ENCODE peak calls at places on chromosomes 4 and X, in four cellular contexts. L, M, Z and J are unnamed samples.

GRCh38 chr4:11589676-11590075 is 161.0 kb upstream of the HS3ST1 start:
- DNase-seq in L (peak; percentile 69), M (no peak), Z (peak; percentile 61), J (no peak)

GRCh38 chr4:55491486-55491885 is 55.2 kb downstream of the CLOCK start:
- DNase-seq in L (peak; percentile 76), M (no peak), Z (no peak), J (no peak)

GRCh38 chrX:53190363-53190960 is 34.5 kb downstream of the KDM5C start:
- DNase-seq in L (no peak), M (no peak), Z (peak; percentile 7), J (peak; percentile 53)

GRCh38 chr4:1113311-1114009 is at the start of gene RNF212:
- DNase-seq in L (no peak), M (no peak), Z (no peak), J (peak; percentile 59)

GRCh38 chr4:169136796-169137554 is 126.9 kb upstream of the CBR4 start:
- DNase-seq in L (no peak), M (no peak), Z (no peak), J (no peak)

GRCh38 chr4:183284965-183285364 is 35.1 kb downstream of the CLDN22 start:
- DNase-seq in L (peak; percentile 95), M (no peak), Z (no peak), J (no peak)

GRCh38 chrX:53939127-53939526 is 105.1 kb downstream of the PHF8 start:
- DNase-seq in L (no peak), M (no peak), Z (no peak), J (no peak)

GRCh38 chrX:17860811-17861495 is at the start of gene RAI2:
- DNase-seq in L (no peak), M (peak; percentile 26), Z (peak; percentile 10), J (peak; percentile 27)

GRCh38 chrX:1442016-1442665 is 10.6 kb downstream of the ASMTL start:
- DNase-seq in L (no peak), M (no peak), Z (no peak), J (no peak)

GRCh38 chrX:10818651-10819050 is 198.3 kb upstream of the MID1 start:
- DNase-seq in L (no peak), M (no peak), Z (no peak), J (no peak)

GRCh38 chr4:122584517-122584916 is 36.3 kb downstream of the IL21 start:
- DNase-seq in L (peak; percentile 82), M (no peak), Z (no peak), J (no peak)

GRCh38 chr4:109303141-109303499 is 662 bp upstream of the COL25A1 start:
- DNase-seq in L (no peak), M (no peak), Z (peak; percentile 36), J (peak; percentile 88)

GRCh38 chr4:183354213-183354612 is 32.0 kb upstream of the CLDN24 start:
- DNase-seq in L (no peak), M (no peak), Z (peak; percentile 58), J (no peak)

GRCh38 chr4:101019941-101020401 is 327.4 kb downstream of the PPP3CA start:
- DNase-seq in L (peak; percentile 14), M (no peak), Z (no peak), J (peak; percentile 28)

GRCh38 chr4:27692098-27692679 is 831.5 kb downstream of the STIM2 start:
- DNase-seq in L (peak; percentile 29), M (no peak), Z (peak; percentile 86), J (peak; percentile 83)

GRCh38 chr4:110540606-110541440 is 64.9 kb downstream of the ENPEP start:
- DNase-seq in L (peak; percentile 70), M (no peak), Z (peak; percentile 21), J (no peak)

GRCh38 chr4:159006202-159006601 is 96.7 kb upstream of the RAPGEF2 start:
- DNase-seq in L (peak; percentile 48), M (no peak), Z (peak; percentile 57), J (no peak)

GRCh38 chr4:176988226-176988625 is 195.5 kb upstream of the VEGFC start:
- DNase-seq in L (peak; percentile 99), M (no peak), Z (peak; percentile 26), J (peak; percentile 13)

GRCh38 chr4:14529653-14530052 is 472.6 kb upstream of the CPEB2 start:
- DNase-seq in L (no peak), M (peak; percentile 30), Z (no peak), J (peak; percentile 79)

GRCh38 chr4:15855804-15856475 is 77.8 kb downstream of the CD38 start:
- DNase-seq in L (no peak), M (no peak), Z (no peak), J (no peak)

GRCh38 chr4:151004222-151004621 is 10.9 kb downstream of the LRBA start:
- DNase-seq in L (peak; percentile 76), M (no peak), Z (no peak), J (no peak)

GRCh38 chrX:3191186-3191585 is 149.9 kb downstream of the ARSF start:
- DNase-seq in L (peak; percentile 9), M (no peak), Z (no peak), J (no peak)

GRCh38 chr4:156109943-156110925 is 156.6 kb upstream of the CTSO start:
- DNase-seq in L (peak; percentile 8), M (no peak), Z (peak; percentile 95), J (peak; percentile 56)

GRCh38 chr4:622071-622995 is 3.0 kb upstream of the PDE6B start:
- DNase-seq in L (no peak), M (no peak), Z (no peak), J (no peak)

GRCh38 chr4:159175165-159175988 is 72.5 kb downstream of the RAPGEF2 start:
- DNase-seq in L (peak; percentile 94), M (peak; percentile 72), Z (peak; percentile 97), J (peak; percentile 97)

GRCh38 chr4:150578745-150579470 is 3.0 kb upstream of the MAB21L2 start:
- DNase-seq in L (peak; percentile 57), M (peak; percentile 55), Z (no peak), J (peak; percentile 71)

GRCh38 chr4:169079942-169080827 is 70.1 kb upstream of the CBR4 start:
- DNase-seq in L (peak; percentile 77), M (no peak), Z (peak; percentile 46), J (no peak)

GRCh38 chrX:20968996-20969395 is 405.2 kb upstream of the CNKSR2 start:
- DNase-seq in L (no peak), M (no peak), Z (no peak), J (no peak)

GRCh38 chr4:169332595-169332994 is 61.8 kb upstream of the SH3RF1 start:
- DNase-seq in L (no peak), M (no peak), Z (peak; percentile 43), J (no peak)

GRCh38 chr4:147927377-147928137 is 195.7 kb downstream of the ARHGAP10 start:
- DNase-seq in L (peak; percentile 39), M (no peak), Z (no peak), J (peak; percentile 4)

GRCh38 chrX:41445171-41445570 is 2.0 kb upstream of the NYX start:
- DNase-seq in L (no peak), M (no peak), Z (no peak), J (no peak)

GRCh38 chrX:149222040-149222439 is 283.1 kb downstream of the IDS start:
- DNase-seq in L (no peak), M (no peak), Z (no peak), J (no peak)

GRCh38 chrX:11666180-11666579 is 460 bp upstream of the ARHGAP6 start:
- DNase-seq in L (no peak), M (peak; percentile 42), Z (no peak), J (peak; percentile 53)

GRCh38 chrX:118823263-118824172 is at the start of gene ZCCHC12:
- DNase-seq in L (peak; percentile 37), M (peak; percentile 75), Z (peak; percentile 36), J (peak; percentile 92)

GRCh38 chr4:108113229-108113628 is 55.5 kb downstream of the LEF1 start:
- DNase-seq in L (no peak), M (no peak), Z (no peak), J (no peak)

GRCh38 chr4:23483320-23483958 is 406.4 kb downstream of the PPARGC1A start:
- DNase-seq in L (no peak), M (no peak), Z (no peak), J (no peak)

GRCh38 chrX:19373034-19373891 is 29.5 kb downstream of the PDHA1 start:
- DNase-seq in L (no peak), M (no peak), Z (no peak), J (peak; percentile 67)

GRCh38 chr4:44145868-44146267 is 302.7 kb downstream of the KCTD8 start:
- DNase-seq in L (peak; percentile 48), M (no peak), Z (peak; percentile 28), J (peak; percentile 4)

GRCh38 chrX:11329016-11329415 is 35.8 kb downstream of the AMELX start:
- DNase-seq in L (peak; percentile 7), M (no peak), Z (peak; percentile 3), J (no peak)

GRCh38 chr4:4861592-4862551 is 2.4 kb downstream of the MSX1 start:
- DNase-seq in L (no peak), M (no peak), Z (no peak), J (peak; percentile 30)
- H3K4me3 ChIP-seq in L (peak overlapping the region; percentile 66), M (no peak overlapping the region), Z (peak overlapping the region; percentile 70), J (no peak overlapping the region)

DNA sequence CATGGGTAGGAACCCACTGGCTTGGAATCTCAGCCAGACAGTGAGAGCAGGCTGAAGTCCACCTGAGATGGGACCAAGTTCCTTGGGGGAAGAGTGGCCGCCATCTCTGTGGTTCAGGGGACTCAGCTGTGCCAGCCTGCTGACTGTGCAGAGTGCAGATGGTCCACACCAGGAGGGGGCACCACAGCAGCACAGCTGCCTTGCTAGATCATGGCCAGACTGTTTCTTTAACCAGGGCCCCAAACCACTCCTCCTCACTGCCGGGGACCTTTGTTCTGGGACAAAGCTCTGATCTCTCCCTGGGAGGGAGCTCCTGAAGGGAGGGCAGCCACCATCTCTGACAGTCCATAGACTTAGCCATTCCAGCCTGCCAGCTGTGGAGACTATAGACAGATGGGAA is 2189.6 kb downstream of the PCDH7 start:
- DNase-seq in L (no peak), M (no peak), Z (no peak), J (peak; percentile 19)
- H2BK120ac ChIP-seq in L (no peak overlapping the region), M (no peak overlapping the region), Z (no peak overlapping the region), J (no peak overlapping the region)

GRCh38 chr4:40395166-40395900 is 60.2 kb downstream of the CHRNA9 start:
- DNase-seq in L (no peak), M (no peak), Z (no peak), J (no peak)
- H2AK5ac ChIP-seq in L (no peak overlapping the region), M (no peak overlapping the region), Z (no peak overlapping the region), J (no peak overlapping the region)

GRCh38 chr4:140720387-140721087 is 35.6 kb downstream of the TBC1D9 start:
- DNase-seq in L (no peak), M (no peak), Z (peak; percentile 70), J (no peak)
- H3K4me3 ChIP-seq in L (no peak overlapping the region), M (no peak overlapping the region), Z (no peak overlapping the region), J (no peak overlapping the region)